ENCODE peak calls at places on chromosomes 7 and 10, in nine cellular contexts. R is kidney; P is activated CD8-positive, alpha-beta memory T cell treated with anti-CD3 and anti-CD28 coated beads for 4 hours; Q is NAMALWA; I is iris pigment epithelial cell; L is Daoy; O is midbrain; J is HS-5; Z is GM06990. M is an unnamed sample.

GRCh38 chr7:38452615-38453014 is 178.6 kb downstream of the AMPH start:
- DNase-seq in J (no peak), Q (no peak), R (no peak), I (no peak), L (no peak), P (no peak), O (no peak), Z (no peak), M (no peak)

GRCh38 chr7:76397409-76398183 is 11.9 kb downstream of the SSC4D start:
- DNase-seq in I (peak; percentile 62), R (peak; percentile 94), Z (peak; percentile 85), L (peak; percentile 81), Q (no peak), O (peak; percentile 37), J (no peak), P (peak; percentile 71), M (peak; percentile 93)

GRCh38 chr10:128540806-128541739 is 414.9 kb upstream of the MKI67 start:
- DNase-seq in I (no peak), L (peak; percentile 17), J (no peak), Q (no peak), R (no peak), Z (no peak), O (peak; percentile 11), P (no peak), M (peak; percentile 65)

GRCh38 chr10:28984431-28984830 is 304.4 kb upstream of the LYZL1 start:
- DNase-seq in R (peak; percentile 96), J (no peak), Q (no peak), O (peak; percentile 31), P (no peak), L (peak; percentile 88), I (peak; percentile 95), Z (peak; percentile 22), M (peak; percentile 60)

GRCh38 chr10:124802313-124802675 is 675 bp downstream of the ABRAXAS2 start:
- DNase-seq in L (no peak), I (peak; percentile 3), Q (peak; percentile 76), R (no peak), P (no peak), O (peak; percentile 10), J (no peak), Z (no peak), M (no peak)

GRCh38 chr10:70537398-70538194 is 59.0 kb downstream of the PALD1 start:
- DNase-seq in I (no peak), P (no peak), J (no peak), Z (no peak), O (no peak), R (no peak), L (peak; percentile 21), Q (no peak), M (peak; percentile 54)

GRCh38 chr10:60224129-60224705 is 165.5 kb downstream of the ANK3 start:
- DNase-seq in L (no peak), Z (no peak), R (no peak), J (no peak), Q (no peak), P (no peak), O (no peak), I (no peak), M (no peak)

GRCh38 chr7:143898810-143899209 is 3.2 kb downstream of the TCAF1 start:
- DNase-seq in P (no peak), Q (no peak), O (no peak), J (no peak), R (no peak), I (no peak), L (no peak), Z (no peak), M (no peak)

GRCh38 chr7:55977831-55978230 is 13.4 kb downstream of the NIPSNAP2 start:
- DNase-seq in P (no peak), Q (no peak), J (no peak), I (peak; percentile 80), Z (no peak), O (no peak), L (peak; percentile 90), R (no peak), M (no peak)

GRCh38 chr10:4256971-4257370 is 472.0 kb upstream of the KLF6 start:
- DNase-seq in L (no peak), J (no peak), R (no peak), Q (no peak), I (no peak), O (no peak), P (no peak), Z (no peak), M (no peak)

GRCh38 chr10:15084502-15084922 is 4.1 kb downstream of the ACBD7 start:
- DNase-seq in Q (peak; percentile 44), O (peak; percentile 65), R (no peak), I (peak; percentile 100), J (peak; percentile 75), Z (no peak), L (peak; percentile 90), P (no peak), M (peak; percentile 61)

GRCh38 chr7:1460757-1461639 is 1.7 kb upstream of the MICALL2 start:
- DNase-seq in J (no peak), L (peak; percentile 69), Z (no peak), O (no peak), I (peak; percentile 22), P (no peak), R (peak; percentile 89), Q (no peak), M (peak; percentile 90)

GRCh38 chr7:68321776-68322496 is 1276.3 kb upstream of the AUTS2 start:
- DNase-seq in R (no peak), P (no peak), I (no peak), L (no peak), O (no peak), Z (no peak), Q (no peak), J (no peak), M (no peak)

M was measured in colonic mucosa.